ENCODE peak calls at places on chromosomes 3 and 15, in nine cellular contexts. B is AG04449; T is GM18507; C is brain microvascular endothelial cell; L is MM.1S; R is GM19239; X is activated naive CD8-positive, alpha-beta T cell treated with anti-CD3 and anti-CD28 coated beads for 36 hours; V is HFFc6; G is colonic mucosa. Z is an unnamed sample.

GRCh38 chr15:48144889-48145288 is 24.1 kb downstream of the SLC24A5 start:
- DNase-seq in B (no peak), T (no peak), C (peak), L (peak), R (no peak), X (no peak), V (no peak), G (no peak), Z (no peak)

GRCh38 chr15:88166330-88166993 is 90.1 kb downstream of the NTRK3 start:
- DNase-seq in B (no peak), T (no peak), C (no peak), L (peak), R (no peak), X (no peak), V (no peak), G (no peak), Z (peak)

GRCh38 chr3:187130346-187131066 is 8.8 kb downstream of the RPL39L start:
- DNase-seq in B (no peak), T (no peak), C (peak), L (peak), R (no peak), X (peak), V (peak), G (no peak), Z (peak)

GRCh38 chr15:99425666-99426301 is 140.0 kb upstream of the MEF2A start:
- DNase-seq in B (no peak), T (no peak), C (no peak), L (no peak), R (no peak), X (no peak), V (no peak), G (no peak), Z (peak)

GRCh38 chr3:123034996-123035395 is 7.4 kb upstream of the SEMA5B start:
- DNase-seq in B (no peak), T (no peak), C (no peak), L (no peak), R (no peak), X (no peak), V (no peak), G (no peak), Z (peak)

GRCh38 chr15:42107483-42107882 is 13.1 kb upstream of the PLA2G4D start:
- DNase-seq in B (no peak), T (no peak), C (no peak), L (no peak), R (no peak), X (no peak), V (no peak), G (peak), Z (no peak)

GRCh38 chr3:138361561-138361971 is 13.2 kb downstream of the MRAS start:
- DNase-seq in B (no peak), T (no peak), C (no peak), L (no peak), R (no peak), X (no peak), V (no peak), G (no peak), Z (no peak)

GRCh38 chr3:17432237-17432636 is 310.2 kb downstream of the TBC1D5 start:
- DNase-seq in B (no peak), T (no peak), C (no peak), L (no peak), R (no peak), X (no peak), V (no peak), G (no peak), Z (no peak)

GRCh38 chr3:17032407-17033034 is 147.8 kb downstream of the PLCL2 start:
- DNase-seq in B (no peak), T (no peak), C (peak), L (no peak), R (no peak), X (no peak), V (peak), G (peak), Z (peak)

Z was measured in MCF 10A.